ENCODE peak calls at places on chromosomes 6 and 20, in nine cellular contexts. K is T follicular helper cell; D is activated CD4-positive, alpha-beta T cell treated with anti-CD3 and anti-CD28 coated beads, Interleukin-2, amount 50 U/mL, for 24 hours; A is A549; X is hypothalamus; F is stimulated activated effector memory CD8-positive, alpha-beta T cell treated with anti-CD3 and anti-CD28 coated beads, Interleukin-12 subunit alpha, Interleukin-12 subunit beta, amount 100 ng/mL, for 72 hours; C is MV-4-11; O is NCI-H1105; I is HFFc6. L is an unnamed sample.

GRCh38 chr6:36659271-36659670 is 19.2 kb upstream of the CDKN1A start:
- DNase-seq in K (no peak), D (no peak), A (no peak), X (no peak), F (no peak), C (no peak), O (no peak), I (peak; percentile 68), L (no peak)

GRCh38 chr20:32541917-32542615 is 43.1 kb downstream of the NOL4L start:
- DNase-seq in K (no peak), D (no peak), A (no peak), X (no peak), F (no peak), C (no peak), O (no peak), I (no peak), L (no peak)

GRCh38 chr20:47681977-47682812 is 103.1 kb downstream of the SULF2 start:
- DNase-seq in K (no peak), D (no peak), A (peak; percentile 43), X (peak; percentile 44), F (no peak), C (no peak), O (no peak), I (peak; percentile 7), L (no peak)

GRCh38 chr6:122736166-122736565 is 43.4 kb upstream of the FABP7 start:
- DNase-seq in K (no peak), D (no peak), A (no peak), X (no peak), F (no peak), C (no peak), O (no peak), I (no peak), L (no peak)

GRCh38 chr20:50281831-50282591 is 91.4 kb downstream of the CEBPB start:
- DNase-seq in K (no peak), D (no peak), A (peak; percentile 41), X (no peak), F (peak; percentile 57), C (no peak), O (no peak), I (no peak), L (no peak)

GRCh38 chr6:44052419-44053011 is 74.7 kb downstream of the MRPL14 start:
- DNase-seq in K (no peak), D (no peak), A (peak; percentile 56), X (no peak), F (no peak), C (no peak), O (no peak), I (peak; percentile 61), L (no peak)

GRCh38 chr20:51696304-51697118 is 71.7 kb downstream of the ATP9A start:
- DNase-seq in K (no peak), D (no peak), A (no peak), X (no peak), F (no peak), C (no peak), O (peak; percentile 33), I (peak; percentile 17), L (no peak)

GRCh38 chr6:41064841-41065240 is 7.3 kb downstream of the OARD1 start:
- DNase-seq in K (no peak), D (no peak), A (no peak), X (no peak), F (no peak), C (no peak), O (no peak), I (no peak), L (no peak)

GRCh38 chr20:32909451-32909850 is 50.7 kb downstream of the EFCAB8 start:
- DNase-seq in K (no peak), D (no peak), A (no peak), X (no peak), F (no peak), C (no peak), O (no peak), I (no peak), L (no peak)

GRCh38 chr6:89611666-89612065 is 26.9 kb downstream of the LYRM2 start:
- DNase-seq in K (no peak), D (no peak), A (no peak), X (no peak), F (no peak), C (peak; percentile 47), O (no peak), I (peak; percentile 14), L (no peak)

GRCh38 chr6:168983925-168984324 is 269.7 kb downstream of the THBS2 start:
- DNase-seq in K (no peak), D (no peak), A (no peak), X (no peak), F (no peak), C (no peak), O (no peak), I (no peak), L (no peak)

GRCh38 chr6:33607784-33608161 is 13.3 kb upstream of the ITPR3 start:
- DNase-seq in K (no peak), D (no peak), A (peak; percentile 51), X (no peak), F (no peak), C (peak; percentile 5), O (no peak), I (no peak), L (no peak)

GRCh38 chr20:59903631-59904030 is 29.8 kb downstream of the SYCP2 start:
- DNase-seq in K (no peak), D (no peak), A (no peak), X (no peak), F (no peak), C (no peak), O (no peak), I (no peak), L (no peak)

GRCh38 chr20:43840382-43841070 is 74.1 kb upstream of the TOX2 start:
- DNase-seq in K (no peak), D (no peak), A (peak; percentile 40), X (no peak), F (peak; percentile 56), C (peak; percentile 33), O (no peak), I (no peak), L (no peak)

GRCh38 chr6:35213824-35214756 is at the start of gene SCUBE3:
- DNase-seq in K (no peak), D (no peak), A (no peak), X (no peak), F (no peak), C (no peak), O (peak; percentile 56), I (peak; percentile 19), L (no peak)

GRCh38 chr6:52522151-52522626 is 54.7 kb downstream of the TRAM2 start:
- DNase-seq in K (no peak), D (no peak), A (no peak), X (no peak), F (no peak), C (no peak), O (no peak), I (peak; percentile 66), L (no peak)

GRCh38 chr6:73704260-73704659 is 8.3 kb downstream of the CD109 start:
- DNase-seq in K (no peak), D (no peak), A (peak; percentile 83), X (no peak), F (no peak), C (peak; percentile 79), O (no peak), I (peak; percentile 96), L (no peak)

GRCh38 chr6:155340464-155341129 is 26.3 kb upstream of the TFB1M start:
- DNase-seq in K (no peak), D (no peak), A (peak; percentile 22), X (no peak), F (no peak), C (peak; percentile 29), O (no peak), I (peak; percentile 78), L (no peak)

GRCh38 chr20:49437057-49437456 is 45.4 kb downstream of the KCNB1 start:
- DNase-seq in K (no peak), D (no peak), A (no peak), X (no peak), F (no peak), C (no peak), O (no peak), I (no peak), L (no peak)

GRCh38 chr6:147279423-147279822 is 75.2 kb downstream of the STXBP5 start:
- DNase-seq in K (no peak), D (no peak), A (no peak), X (no peak), F (no peak), C (peak; percentile 41), O (no peak), I (no peak), L (no peak)

GRCh38 chr6:90146914-90147668 is 149.6 kb downstream of the BACH2 start:
- DNase-seq in K (no peak), D (no peak), A (no peak), X (no peak), F (no peak), C (peak; percentile 90), O (no peak), I (no peak), L (no peak)

GRCh38 chr6:47651505-47651944 is 46.9 kb upstream of the ADGRF4 start:
- DNase-seq in K (no peak), D (no peak), A (no peak), X (no peak), F (no peak), C (no peak), O (no peak), I (peak; percentile 38), L (no peak)

GRCh38 chr6:28866342-28867077 is 57.3 kb downstream of the TRIM27 start:
- DNase-seq in K (peak; percentile 69), D (peak; percentile 60), A (peak; percentile 86), X (peak; percentile 27), F (peak; percentile 89), C (peak; percentile 86), O (peak; percentile 73), I (peak; percentile 36), L (peak; percentile 68)

GRCh38 chr20:57600324-57601210 is 19.7 kb downstream of the ZBP1 start:
- DNase-seq in K (no peak), D (no peak), A (peak; percentile 23), X (no peak), F (peak; percentile 75), C (no peak), O (no peak), I (no peak), L (no peak)

GRCh38 chr6:41638801-41639555 is 710 bp downstream of the MDFI start:
- DNase-seq in K (no peak), D (no peak), A (no peak), X (no peak), F (no peak), C (no peak), O (no peak), I (no peak), L (no peak)

GRCh38 chr6:8017276-8017701 is 46.9 kb downstream of the BLOC1S5 start:
- DNase-seq in K (no peak), D (no peak), A (no peak), X (no peak), F (no peak), C (no peak), O (no peak), I (no peak), L (no peak)

GRCh38 chr6:159727717-159728440 is 573 bp downstream of the WTAP start:
- DNase-seq in K (no peak), D (no peak), A (no peak), X (no peak), F (no peak), C (no peak), O (peak; percentile 62), I (peak; percentile 10), L (no peak)

GRCh38 chr6:129890164-129890563 is 29.0 kb upstream of the TMEM244 start:
- DNase-seq in K (no peak), D (no peak), A (no peak), X (no peak), F (no peak), C (peak; percentile 22), O (no peak), I (peak; percentile 39), L (no peak)

GRCh38 chr6:126060400-126060799 is 74.1 kb downstream of the TRMT11 start:
- DNase-seq in K (no peak), D (no peak), A (no peak), X (no peak), F (no peak), C (peak; percentile 2), O (no peak), I (no peak), L (no peak)

GRCh38 chr6:26576929-26577719 is 19.6 kb upstream of the ABT1 start:
- DNase-seq in K (peak; percentile 39), D (peak; percentile 51), A (peak; percentile 87), X (peak; percentile 6), F (peak; percentile 82), C (peak; percentile 90), O (no peak), I (peak; percentile 86), L (no peak)

GRCh38 chr20:18991012-18991411 is 177.4 kb downstream of the SCP2D1 start:
- DNase-seq in K (no peak), D (no peak), A (no peak), X (no peak), F (no peak), C (no peak), O (no peak), I (no peak), L (no peak)